ENCODE peak calls at places on chromosomes 6 and 20, in nine cellular contexts. R is stimulated activated CD8-positive, alpha-beta memory T cell treated with anti-CD3 and anti-CD28 coated beads, Interleukin-15, amount 100 ng/mL, for 1 hour; Y is choroid plexus epithelial cell; T is brain microvascular endothelial cell; Q is activated CD8-positive, alpha-beta memory T cell treated with anti-CD3 and anti-CD28 coated beads, Interleukin-2, amount 50 U/mL, for 4 hours; Z is stimulated activated naive CD4-positive, alpha-beta T cell; M is HFFc6; X is fibroblast of lung; J is NCI-H510A. F is an unnamed sample.

GRCh38 chr6:111423055-111423633 is 59.9 kb downstream of the REV3L start:
- DNase-seq in R (no peak), Y (no peak), T (peak), Q (no peak), Z (no peak), M (peak), X (no peak), J (no peak), F (no peak)

GRCh38 chr6:124073820-124074587 is 270.3 kb downstream of the NKAIN2 start:
- DNase-seq in R (no peak), Y (no peak), T (no peak), Q (no peak), Z (no peak), M (no peak), X (no peak), J (no peak), F (no peak)

GRCh38 chr6:130896249-130896648 is 69.0 kb downstream of the SMLR1 start:
- DNase-seq in R (no peak), Y (no peak), T (no peak), Q (no peak), Z (no peak), M (no peak), X (no peak), J (no peak), F (no peak)

GRCh38 chr6:30614044-30614842 is 2.8 kb downstream of the PPP1R10 start:
- DNase-seq in R (no peak), Y (peak), T (no peak), Q (no peak), Z (no peak), M (no peak), X (no peak), J (no peak), F (no peak)

GRCh38 chr6:121645100-121645745 is 209.8 kb downstream of the GJA1 start:
- DNase-seq in R (no peak), Y (peak), T (peak), Q (no peak), Z (no peak), M (no peak), X (no peak), J (no peak), F (no peak)

GRCh38 chr6:71855406-71855805 is 30.9 kb upstream of the RIMS1 start:
- DNase-seq in R (no peak), Y (no peak), T (no peak), Q (no peak), Z (no peak), M (peak), X (no peak), J (no peak), F (no peak)

GRCh38 chr6:74415056-74415455 is 719.1 kb downstream of the CD109 start:
- DNase-seq in R (no peak), Y (peak), T (no peak), Q (no peak), Z (no peak), M (no peak), X (peak), J (no peak), F (no peak)

GRCh38 chr6:105805581-105806023 is 280.5 kb upstream of the PRDM1 start:
- DNase-seq in R (no peak), Y (peak), T (peak), Q (no peak), Z (no peak), M (peak), X (peak), J (no peak), F (no peak)

GRCh38 chr20:10963717-10964266 is 290.0 kb upstream of the JAG1 start:
- DNase-seq in R (no peak), Y (peak), T (no peak), Q (no peak), Z (no peak), M (no peak), X (no peak), J (no peak), F (no peak)

GRCh38 chr20:38148328-38149102 is 16.6 kb downstream of the TGM2 start:
- DNase-seq in R (no peak), Y (no peak), T (no peak), Q (no peak), Z (no peak), M (no peak), X (no peak), J (no peak), F (no peak)

GRCh38 chr6:34315780-34316179 is 67.0 kb upstream of the SMIM29 start:
- DNase-seq in R (no peak), Y (no peak), T (no peak), Q (no peak), Z (no peak), M (no peak), X (no peak), J (no peak), F (peak)

GRCh38 chr6:154228521-154228905 is 128.1 kb downstream of the IPCEF1 start:
- DNase-seq in R (no peak), Y (no peak), T (no peak), Q (no peak), Z (no peak), M (no peak), X (no peak), J (no peak), F (no peak)

GRCh38 chr6:37354526-37355384 is 972 bp downstream of the RNF8 start:
- DNase-seq in R (no peak), Y (peak), T (no peak), Q (peak), Z (no peak), M (no peak), X (no peak), J (peak), F (no peak)

GRCh38 chr6:149867876-149868640 is 3.9 kb upstream of the LRP11 start:
- DNase-seq in R (no peak), Y (peak), T (no peak), Q (no peak), Z (no peak), M (peak), X (no peak), J (no peak), F (no peak)

GRCh38 chr6:38573800-38574395 is 65.8 kb downstream of the BTBD9 start:
- DNase-seq in R (no peak), Y (peak), T (no peak), Q (no peak), Z (no peak), M (no peak), X (peak), J (no peak), F (no peak)

GRCh38 chr6:52790841-52791240 is 12.8 kb downstream of the GSTA1 start:
- DNase-seq in R (no peak), Y (no peak), T (no peak), Q (no peak), Z (no peak), M (no peak), X (no peak), J (no peak), F (no peak)

F was measured in CD14-positive monocyte.